ENCODE peak calls at places on chromosomes 12 and 14, in six cellular contexts. C is nucleus accumbens, S is lung, W is fibroblast of the aortic adventitia, K is NT2/D1, O is germinal center. J is an unnamed sample.

GRCh38 chr12:66648336-66648735 is 30.5 kb downstream of the GRIP1 start:
- DNase-seq in S (no peak), O (no peak), K (no peak), C (no peak), W (no peak), J (no peak)

GRCh38 chr12:58310828-58311273 is 369.5 kb downstream of the ATP23 start:
- DNase-seq in W (peak; percentile 99), C (no peak), S (no peak), O (no peak), K (no peak), J (no peak)

GRCh38 chr14:80223696-80224465 is 12.6 kb upstream of the DIO2 start:
- DNase-seq in O (no peak), S (no peak), K (no peak), C (no peak), W (peak; percentile 11), J (no peak)

GRCh38 chr12:62865860-62866407 is 69.0 kb downstream of the PPM1H start:
- DNase-seq in W (peak; percentile 58), S (no peak), C (no peak), K (peak; percentile 42), O (no peak), J (no peak)

GRCh38 chr12:42446761-42447160 is 120.8 kb downstream of the PPHLN1 start:
- DNase-seq in K (peak; percentile 25), C (no peak), W (no peak), S (no peak), O (no peak), J (no peak)

GRCh38 chr14:101103321-101103901 is 199.9 kb upstream of the RTL1 start:
- DNase-seq in O (no peak), C (no peak), S (peak; percentile 26), K (no peak), W (no peak), J (peak; percentile 56)

GRCh38 chr12:132152411-132152821 is 8.2 kb downstream of the NOC4L start:
- DNase-seq in O (no peak), K (no peak), W (no peak), S (no peak), C (no peak), J (no peak)

GRCh38 chr12:102675672-102676071 is 195.3 kb upstream of the IGF1 start:
- DNase-seq in O (no peak), K (no peak), S (no peak), W (no peak), C (no peak), J (no peak)

GRCh38 chr12:116346222-116346621 is 68.7 kb upstream of the MED13L start:
- DNase-seq in C (no peak), K (no peak), W (peak; percentile 51), O (no peak), S (no peak), J (no peak)

GRCh38 chr12:85016423-85016822 is 19.7 kb downstream of the TSPAN19 start:
- DNase-seq in O (no peak), K (no peak), C (peak; percentile 27), S (no peak), W (peak; percentile 96), J (no peak)

GRCh38 chr12:75542942-75543341 is 31.5 kb upstream of the KRR1 start:
- DNase-seq in W (peak; percentile 65), O (no peak), K (no peak), C (no peak), S (no peak), J (no peak)

GRCh38 chr12:646303-647038 is 16.8 kb downstream of the NINJ2 start:
- DNase-seq in S (peak; percentile 54), C (no peak), K (no peak), O (no peak), W (peak; percentile 81), J (no peak)

GRCh38 chr14:106822905-106823304 is 1296.5 kb downstream of the TMEM121 start:
- DNase-seq in C (no peak), K (no peak), O (no peak), S (no peak), W (no peak), J (no peak)

GRCh38 chr12:76444408-76444984 is 96.3 kb upstream of the BBS10 start:
- DNase-seq in K (no peak), O (no peak), C (no peak), W (peak; percentile 25), S (no peak), J (no peak)

GRCh38 chr12:131194166-131194565 is 240.5 kb downstream of the ADGRD1 start:
- DNase-seq in W (no peak), S (no peak), C (no peak), K (no peak), O (no peak), J (no peak)

GRCh38 chr12:123492290-123492689 is 34.4 kb downstream of the SNRNP35 start:
- DNase-seq in C (no peak), S (no peak), O (no peak), W (no peak), K (no peak), J (no peak)

GRCh38 chr12:114096461-114096860 is 130.3 kb upstream of the RBM19 start:
- DNase-seq in S (no peak), C (no peak), K (no peak), W (no peak), O (no peak), J (no peak)

GRCh38 chr14:71692496-71692895 is 239.7 kb upstream of the RGS6 start:
- DNase-seq in O (no peak), W (peak; percentile 64), S (peak; percentile 53), K (no peak), C (peak; percentile 59), J (peak; percentile 92)

GRCh38 chr12:125434936-125435443 is 369.8 kb downstream of the AACS start:
- DNase-seq in K (no peak), W (no peak), C (no peak), S (no peak), O (peak; percentile 34), J (no peak)

GRCh38 chr14:65880507-65880906 is 468.0 kb downstream of the FUT8 start:
- DNase-seq in O (no peak), C (no peak), S (no peak), K (no peak), W (peak; percentile 89), J (no peak)

GRCh38 chr12:69085852-69086251 is 152.9 kb upstream of the CPM start:
- DNase-seq in O (no peak), S (no peak), W (no peak), K (no peak), C (no peak), J (no peak)

GRCh38 chr14:76948213-76948947 is 80.1 kb downstream of the IRF2BPL start:
- DNase-seq in S (no peak), C (no peak), W (no peak), O (no peak), K (no peak), J (no peak)

GRCh38 chr14:34650786-34651584 is 21.0 kb upstream of the SNX6 start:
- DNase-seq in K (no peak), W (peak; percentile 99), C (no peak), O (no peak), S (no peak), J (no peak)

GRCh38 chr12:7068994-7069346 is 8.5 kb downstream of the C1S start:
- DNase-seq in O (no peak), S (no peak), C (no peak), K (no peak), W (no peak), J (no peak)

GRCh38 chr12:74105434-74105833 is 432.2 kb upstream of the ATXN7L3B start:
- DNase-seq in O (no peak), K (no peak), C (no peak), S (no peak), W (no peak), J (no peak)

GRCh38 chr12:63045020-63045860 is 105.8 kb downstream of the AVPR1A start:
- DNase-seq in O (no peak), C (no peak), W (peak; percentile 89), K (no peak), S (no peak), J (no peak)

GRCh38 chr12:105226219-105226618 is 9.8 kb downstream of the APPL2 start:
- DNase-seq in W (peak; percentile 96), S (no peak), O (no peak), C (peak; percentile 73), K (no peak), J (peak; percentile 47)

GRCh38 chr12:68587448-68587873 is 23.2 kb upstream of the RAP1B start:
- DNase-seq in K (no peak), C (no peak), S (no peak), O (peak; percentile 64), W (no peak), J (no peak)

GRCh38 chr12:44389038-44389437 is 487.1 kb downstream of the NELL2 start:
- DNase-seq in S (no peak), C (no peak), K (no peak), W (no peak), O (no peak), J (no peak)

GRCh38 chr12:43957732-43958131 is 121.9 kb downstream of the TMEM117 start:
- DNase-seq in O (peak; percentile 22), S (no peak), W (peak; percentile 71), K (peak; percentile 36), C (no peak), J (no peak)